ENCODE peak calls at places on chromosomes 4 and X, in nine cellular contexts. One of them, this sample, is unnamed.

GRCh38 chrX:136711147-136711546 is 63.2 kb downstream of the CD40LG start:
- DNase-seq in Jurkat, Clone E6-1: no peak
- DNase-seq in fibroblast of villous mesenchyme: peak; percentile 51
- DNase-seq in HAP-1: peak; percentile 40
- DNase-seq in activated CD4-positive, alpha-beta T cell treated with anti-CD3 and anti-CD28 coated beads for 24 hours: no peak
- DNase-seq in amniotic stem cell: peak; percentile 6
- DNase-seq in EH: peak; percentile 56
- DNase-seq in posterior vena cava: no peak
- DNase-seq in NCI-H1436: no peak
- DNase-seq in this sample: no peak

GRCh38 chrX:70479197-70479969 is 34.7 kb downstream of the DLG3 start:
- DNase-seq in activated CD4-positive, alpha-beta T cell treated with anti-CD3 and anti-CD28 coated beads for 24 hours: no peak
- DNase-seq in HAP-1: no peak
- DNase-seq in EH: peak; percentile 80
- DNase-seq in posterior vena cava: no peak
- DNase-seq in NCI-H1436: no peak
- DNase-seq in amniotic stem cell: peak; percentile 16
- DNase-seq in Jurkat, Clone E6-1: no peak
- DNase-seq in fibroblast of villous mesenchyme: peak; percentile 83
- DNase-seq in this sample: no peak

GRCh38 chrX:57528670-57529255 is 63.0 kb upstream of the ZXDB start:
- DNase-seq in HAP-1: peak; percentile 54
- DNase-seq in amniotic stem cell: no peak
- DNase-seq in Jurkat, Clone E6-1: peak; percentile 24
- DNase-seq in activated CD4-positive, alpha-beta T cell treated with anti-CD3 and anti-CD28 coated beads for 24 hours: no peak
- DNase-seq in posterior vena cava: no peak
- DNase-seq in EH: peak; percentile 8
- DNase-seq in NCI-H1436: no peak
- DNase-seq in fibroblast of villous mesenchyme: peak; percentile 0
- DNase-seq in this sample: no peak

GRCh38 chr4:185328586-185328985 is 67.1 kb downstream of the LRP2BP start:
- DNase-seq in amniotic stem cell: no peak
- DNase-seq in fibroblast of villous mesenchyme: no peak
- DNase-seq in Jurkat, Clone E6-1: no peak
- DNase-seq in NCI-H1436: no peak
- DNase-seq in EH: no peak
- DNase-seq in HAP-1: no peak
- DNase-seq in posterior vena cava: no peak
- DNase-seq in activated CD4-positive, alpha-beta T cell treated with anti-CD3 and anti-CD28 coated beads for 24 hours: no peak
- DNase-seq in this sample: no peak

GRCh38 chr4:21452931-21453330 is 495.6 kb downstream of the KCNIP4 start:
- DNase-seq in activated CD4-positive, alpha-beta T cell treated with anti-CD3 and anti-CD28 coated beads for 24 hours: no peak
- DNase-seq in amniotic stem cell: no peak
- DNase-seq in HAP-1: no peak
- DNase-seq in fibroblast of villous mesenchyme: no peak
- DNase-seq in posterior vena cava: no peak
- DNase-seq in NCI-H1436: no peak
- DNase-seq in EH: no peak
- DNase-seq in Jurkat, Clone E6-1: no peak
- DNase-seq in this sample: no peak

GRCh38 chrX:104482757-104483156 is 83.2 kb upstream of the IL1RAPL2 start:
- DNase-seq in NCI-H1436: no peak
- DNase-seq in amniotic stem cell: no peak
- DNase-seq in EH: no peak
- DNase-seq in posterior vena cava: no peak
- DNase-seq in fibroblast of villous mesenchyme: no peak
- DNase-seq in Jurkat, Clone E6-1: peak; percentile 0
- DNase-seq in activated CD4-positive, alpha-beta T cell treated with anti-CD3 and anti-CD28 coated beads for 24 hours: no peak
- DNase-seq in HAP-1: no peak
- DNase-seq in this sample: no peak

GRCh38 chr4:2007804-2008670 is 737 bp downstream of the NELFA start:
- DNase-seq in HAP-1: no peak
- DNase-seq in amniotic stem cell: no peak
- DNase-seq in activated CD4-positive, alpha-beta T cell treated with anti-CD3 and anti-CD28 coated beads for 24 hours: no peak
- DNase-seq in posterior vena cava: no peak
- DNase-seq in fibroblast of villous mesenchyme: peak; percentile 30
- DNase-seq in Jurkat, Clone E6-1: no peak
- DNase-seq in EH: peak; percentile 7
- DNase-seq in NCI-H1436: no peak
- DNase-seq in this sample: no peak

GRCh38 chrX:41737065-41737464 is 13.1 kb downstream of the GPR82 start:
- DNase-seq in fibroblast of villous mesenchyme: no peak
- DNase-seq in posterior vena cava: no peak
- DNase-seq in NCI-H1436: no peak
- DNase-seq in amniotic stem cell: no peak
- DNase-seq in Jurkat, Clone E6-1: peak; percentile 82
- DNase-seq in EH: no peak
- DNase-seq in activated CD4-positive, alpha-beta T cell treated with anti-CD3 and anti-CD28 coated beads for 24 hours: no peak
- DNase-seq in HAP-1: no peak
- DNase-seq in this sample: no peak

GRCh38 chrX:22686138-22686541 is 313.6 kb upstream of the DDX53 start:
- DNase-seq in activated CD4-positive, alpha-beta T cell treated with anti-CD3 and anti-CD28 coated beads for 24 hours: no peak
- DNase-seq in fibroblast of villous mesenchyme: peak; percentile 6
- DNase-seq in amniotic stem cell: peak; percentile 2
- DNase-seq in EH: peak; percentile 42
- DNase-seq in NCI-H1436: peak; percentile 44
- DNase-seq in Jurkat, Clone E6-1: no peak
- DNase-seq in HAP-1: no peak
- DNase-seq in posterior vena cava: no peak
- DNase-seq in this sample: peak; percentile 3

GRCh38 chr4:83889802-83890201 is 353.9 kb downstream of the GPAT3 start:
- DNase-seq in amniotic stem cell: peak; percentile 0
- DNase-seq in EH: peak; percentile 62
- DNase-seq in posterior vena cava: no peak
- DNase-seq in Jurkat, Clone E6-1: no peak
- DNase-seq in fibroblast of villous mesenchyme: no peak
- DNase-seq in NCI-H1436: no peak
- DNase-seq in activated CD4-positive, alpha-beta T cell treated with anti-CD3 and anti-CD28 coated beads for 24 hours: no peak
- DNase-seq in HAP-1: no peak
- DNase-seq in this sample: no peak

GRCh38 chr4:1872918-1873269 is 1.7 kb downstream of the NSD2 start:
- DNase-seq in EH: peak; percentile 86
- DNase-seq in activated CD4-positive, alpha-beta T cell treated with anti-CD3 and anti-CD28 coated beads for 24 hours: no peak
- DNase-seq in posterior vena cava: no peak
- DNase-seq in NCI-H1436: no peak
- DNase-seq in fibroblast of villous mesenchyme: no peak
- DNase-seq in HAP-1: no peak
- DNase-seq in Jurkat, Clone E6-1: peak; percentile 66
- DNase-seq in amniotic stem cell: no peak
- DNase-seq in this sample: no peak

GRCh38 chrX:125998432-125998831 is 167.7 kb downstream of the DCAF12L2 start:
- DNase-seq in EH: no peak
- DNase-seq in activated CD4-positive, alpha-beta T cell treated with anti-CD3 and anti-CD28 coated beads for 24 hours: no peak
- DNase-seq in Jurkat, Clone E6-1: peak; percentile 1
- DNase-seq in NCI-H1436: no peak
- DNase-seq in posterior vena cava: no peak
- DNase-seq in fibroblast of villous mesenchyme: no peak
- DNase-seq in HAP-1: peak; percentile 16
- DNase-seq in amniotic stem cell: no peak
- DNase-seq in this sample: no peak

GRCh38 chr4:146243141-146243882 is 29.0 kb downstream of the REELD1 start:
- DNase-seq in amniotic stem cell: no peak
- DNase-seq in Jurkat, Clone E6-1: no peak
- DNase-seq in posterior vena cava: peak; percentile 81
- DNase-seq in HAP-1: peak; percentile 74
- DNase-seq in fibroblast of villous mesenchyme: no peak
- DNase-seq in EH: peak; percentile 50
- DNase-seq in activated CD4-positive, alpha-beta T cell treated with anti-CD3 and anti-CD28 coated beads for 24 hours: peak; percentile 46
- DNase-seq in NCI-H1436: no peak
- DNase-seq in this sample: no peak

GRCh38 chrX:68018248-68019203 is 414.8 kb downstream of the OPHN1 start:
- DNase-seq in amniotic stem cell: no peak
- DNase-seq in posterior vena cava: no peak
- DNase-seq in EH: peak; percentile 48
- DNase-seq in HAP-1: peak; percentile 79
- DNase-seq in fibroblast of villous mesenchyme: peak; percentile 5
- DNase-seq in NCI-H1436: no peak
- DNase-seq in Jurkat, Clone E6-1: no peak
- DNase-seq in activated CD4-positive, alpha-beta T cell treated with anti-CD3 and anti-CD28 coated beads for 24 hours: no peak
- DNase-seq in this sample: peak; percentile 4

GRCh38 chrX:18354369-18355329 is at the start of gene SCML2:
- DNase-seq in EH: peak; percentile 32
- DNase-seq in activated CD4-positive, alpha-beta T cell treated with anti-CD3 and anti-CD28 coated beads for 24 hours: peak; percentile 20
- DNase-seq in amniotic stem cell: no peak
- DNase-seq in NCI-H1436: no peak
- DNase-seq in HAP-1: peak; percentile 75
- DNase-seq in Jurkat, Clone E6-1: no peak
- DNase-seq in fibroblast of villous mesenchyme: peak; percentile 10
- DNase-seq in posterior vena cava: no peak
- DNase-seq in this sample: peak; percentile 35

GRCh38 chr4:602559-602942 is 22.8 kb upstream of the PDE6B start:
- DNase-seq in amniotic stem cell: no peak
- DNase-seq in NCI-H1436: peak; percentile 47
- DNase-seq in fibroblast of villous mesenchyme: peak; percentile 18
- DNase-seq in posterior vena cava: peak; percentile 72
- DNase-seq in HAP-1: peak; percentile 76
- DNase-seq in Jurkat, Clone E6-1: no peak
- DNase-seq in EH: no peak
- DNase-seq in activated CD4-positive, alpha-beta T cell treated with anti-CD3 and anti-CD28 coated beads for 24 hours: peak; percentile 53
- DNase-seq in this sample: peak; percentile 30

GRCh38 chrX:15165832-15166231 is 104.1 kb downstream of the ASB9 start:
- DNase-seq in fibroblast of villous mesenchyme: no peak
- DNase-seq in HAP-1: no peak
- DNase-seq in NCI-H1436: no peak
- DNase-seq in EH: no peak
- DNase-seq in Jurkat, Clone E6-1: no peak
- DNase-seq in posterior vena cava: no peak
- DNase-seq in activated CD4-positive, alpha-beta T cell treated with anti-CD3 and anti-CD28 coated beads for 24 hours: no peak
- DNase-seq in amniotic stem cell: no peak
- DNase-seq in this sample: no peak

GRCh38 chrX:154136627-154137161 is 7.3 kb upstream of the OPN1LW start:
- DNase-seq in fibroblast of villous mesenchyme: peak; percentile 56
- DNase-seq in HAP-1: peak; percentile 91
- DNase-seq in posterior vena cava: peak; percentile 89
- DNase-seq in amniotic stem cell: no peak
- DNase-seq in Jurkat, Clone E6-1: peak; percentile 27
- DNase-seq in EH: peak; percentile 65
- DNase-seq in activated CD4-positive, alpha-beta T cell treated with anti-CD3 and anti-CD28 coated beads for 24 hours: peak; percentile 43
- DNase-seq in NCI-H1436: peak; percentile 67
- DNase-seq in this sample: peak; percentile 57

GRCh38 chr4:41257901-41258300 is 1.2 kb downstream of the UCHL1 start:
- DNase-seq in posterior vena cava: no peak
- DNase-seq in activated CD4-positive, alpha-beta T cell treated with anti-CD3 and anti-CD28 coated beads for 24 hours: no peak
- DNase-seq in EH: no peak
- DNase-seq in NCI-H1436: peak; percentile 26
- DNase-seq in HAP-1: peak; percentile 39
- DNase-seq in amniotic stem cell: no peak
- DNase-seq in Jurkat, Clone E6-1: no peak
- DNase-seq in fibroblast of villous mesenchyme: no peak
- DNase-seq in this sample: peak; percentile 17

GRCh38 chr4:122873752-122874151 is 47.1 kb downstream of the FGF2 start:
- DNase-seq in fibroblast of villous mesenchyme: peak; percentile 77
- DNase-seq in posterior vena cava: no peak
- DNase-seq in EH: peak; percentile 86
- DNase-seq in Jurkat, Clone E6-1: no peak
- DNase-seq in activated CD4-positive, alpha-beta T cell treated with anti-CD3 and anti-CD28 coated beads for 24 hours: no peak
- DNase-seq in amniotic stem cell: no peak
- DNase-seq in NCI-H1436: no peak
- DNase-seq in HAP-1: no peak
- DNase-seq in this sample: no peak

GRCh38 chr4:113762851-113763172 is 1.3 kb upstream of the CAMK2D start:
- DNase-seq in Jurkat, Clone E6-1: no peak
- DNase-seq in NCI-H1436: no peak
- DNase-seq in activated CD4-positive, alpha-beta T cell treated with anti-CD3 and anti-CD28 coated beads for 24 hours: no peak
- DNase-seq in amniotic stem cell: no peak
- DNase-seq in EH: no peak
- DNase-seq in HAP-1: no peak
- DNase-seq in posterior vena cava: no peak
- DNase-seq in fibroblast of villous mesenchyme: no peak
- DNase-seq in this sample: no peak

GRCh38 chr4:151468715-151469696 is 60.0 kb downstream of the FHIP1A start:
- DNase-seq in Jurkat, Clone E6-1: no peak
- DNase-seq in EH: peak; percentile 9
- DNase-seq in amniotic stem cell: no peak
- DNase-seq in HAP-1: no peak
- DNase-seq in posterior vena cava: no peak
- DNase-seq in NCI-H1436: no peak
- DNase-seq in fibroblast of villous mesenchyme: no peak
- DNase-seq in activated CD4-positive, alpha-beta T cell treated with anti-CD3 and anti-CD28 coated beads for 24 hours: no peak
- DNase-seq in this sample: no peak

GRCh38 chr4:184756399-184756798 is 22.5 kb upstream of the CENPU start:
- DNase-seq in EH: peak; percentile 41
- DNase-seq in amniotic stem cell: no peak
- DNase-seq in NCI-H1436: no peak
- DNase-seq in Jurkat, Clone E6-1: no peak
- DNase-seq in HAP-1: no peak
- DNase-seq in fibroblast of villous mesenchyme: peak; percentile 92
- DNase-seq in activated CD4-positive, alpha-beta T cell treated with anti-CD3 and anti-CD28 coated beads for 24 hours: no peak
- DNase-seq in posterior vena cava: no peak
- DNase-seq in this sample: no peak

GRCh38 chr4:106587558-106587957 is 219.0 kb upstream of the GIMD1 start:
- DNase-seq in NCI-H1436: no peak
- DNase-seq in activated CD4-positive, alpha-beta T cell treated with anti-CD3 and anti-CD28 coated beads for 24 hours: no peak
- DNase-seq in HAP-1: no peak
- DNase-seq in Jurkat, Clone E6-1: no peak
- DNase-seq in EH: peak; percentile 87
- DNase-seq in posterior vena cava: no peak
- DNase-seq in fibroblast of villous mesenchyme: peak; percentile 68
- DNase-seq in amniotic stem cell: no peak
- DNase-seq in this sample: no peak

GRCh38 chr4:160495356-160495755 is 1392.5 kb downstream of the RAPGEF2 start:
- DNase-seq in amniotic stem cell: no peak
- DNase-seq in HAP-1: no peak
- DNase-seq in fibroblast of villous mesenchyme: no peak
- DNase-seq in EH: no peak
- DNase-seq in NCI-H1436: no peak
- DNase-seq in activated CD4-positive, alpha-beta T cell treated with anti-CD3 and anti-CD28 coated beads for 24 hours: no peak
- DNase-seq in Jurkat, Clone E6-1: no peak
- DNase-seq in posterior vena cava: no peak
- DNase-seq in this sample: peak; percentile 91

GRCh38 chrX:139423186-139423585 is 107.4 kb upstream of the F9 start:
- DNase-seq in Jurkat, Clone E6-1: no peak
- DNase-seq in fibroblast of villous mesenchyme: no peak
- DNase-seq in amniotic stem cell: no peak
- DNase-seq in NCI-H1436: no peak
- DNase-seq in posterior vena cava: no peak
- DNase-seq in activated CD4-positive, alpha-beta T cell treated with anti-CD3 and anti-CD28 coated beads for 24 hours: no peak
- DNase-seq in EH: no peak
- DNase-seq in HAP-1: no peak
- DNase-seq in this sample: no peak

GRCh38 chr4:67332627-67333026 is 212.7 kb downstream of the CENPC start:
- DNase-seq in fibroblast of villous mesenchyme: no peak
- DNase-seq in posterior vena cava: no peak
- DNase-seq in HAP-1: peak; percentile 40
- DNase-seq in amniotic stem cell: no peak
- DNase-seq in EH: peak; percentile 11
- DNase-seq in activated CD4-positive, alpha-beta T cell treated with anti-CD3 and anti-CD28 coated beads for 24 hours: no peak
- DNase-seq in Jurkat, Clone E6-1: peak; percentile 14
- DNase-seq in NCI-H1436: no peak
- DNase-seq in this sample: peak; percentile 12

GRCh38 chr4:3522651-3523050 is 9.6 kb downstream of the LRPAP1 start:
- DNase-seq in HAP-1: no peak
- DNase-seq in Jurkat, Clone E6-1: no peak
- DNase-seq in fibroblast of villous mesenchyme: no peak
- DNase-seq in posterior vena cava: peak; percentile 48
- DNase-seq in NCI-H1436: no peak
- DNase-seq in amniotic stem cell: no peak
- DNase-seq in EH: no peak
- DNase-seq in activated CD4-positive, alpha-beta T cell treated with anti-CD3 and anti-CD28 coated beads for 24 hours: no peak
- DNase-seq in this sample: no peak

GRCh38 chr4:72489267-72489666 is 79.8 kb downstream of the ADAMTS3 start:
- DNase-seq in posterior vena cava: no peak
- DNase-seq in EH: peak; percentile 40
- DNase-seq in HAP-1: no peak
- DNase-seq in Jurkat, Clone E6-1: no peak
- DNase-seq in NCI-H1436: no peak
- DNase-seq in fibroblast of villous mesenchyme: peak; percentile 2
- DNase-seq in amniotic stem cell: no peak
- DNase-seq in activated CD4-positive, alpha-beta T cell treated with anti-CD3 and anti-CD28 coated beads for 24 hours: no peak
- DNase-seq in this sample: no peak

GRCh38 chrX:31397119-31397518 is 325.3 kb upstream of the FTHL17 start:
- DNase-seq in amniotic stem cell: no peak
- DNase-seq in HAP-1: no peak
- DNase-seq in NCI-H1436: no peak
- DNase-seq in EH: peak; percentile 87
- DNase-seq in posterior vena cava: no peak
- DNase-seq in fibroblast of villous mesenchyme: peak; percentile 14
- DNase-seq in activated CD4-positive, alpha-beta T cell treated with anti-CD3 and anti-CD28 coated beads for 24 hours: no peak
- DNase-seq in Jurkat, Clone E6-1: no peak
- DNase-seq in this sample: no peak

GRCh38 chr4:11729548-11729947 is 300.9 kb upstream of the HS3ST1 start:
- DNase-seq in HAP-1: no peak
- DNase-seq in Jurkat, Clone E6-1: no peak
- DNase-seq in activated CD4-positive, alpha-beta T cell treated with anti-CD3 and anti-CD28 coated beads for 24 hours: no peak
- DNase-seq in EH: no peak
- DNase-seq in posterior vena cava: no peak
- DNase-seq in NCI-H1436: no peak
- DNase-seq in fibroblast of villous mesenchyme: peak; percentile 34
- DNase-seq in amniotic stem cell: no peak
- DNase-seq in this sample: no peak

This sample was measured in SK-N-DZ.